ENCODE peak calls at places on chromosomes 5 and 9, in ten cellular contexts. H, G, D, F, K, J, B, A, U and T are unnamed samples.

GRCh38 chr5:115594343-115595047 is 7.8 kb downstream of the TICAM2 start:
- DNase-seq in H (no peak), G (no peak), D (no peak), F (no peak), K (no peak), J (no peak), B (no peak), A (no peak), U (no peak), T (no peak)

GRCh38 chr5:749101-749670 is 35.3 kb downstream of the ZDHHC11B start:
- DNase-seq in H (no peak), G (no peak), D (no peak), F (no peak), K (no peak), J (no peak), B (no peak), A (no peak), U (no peak), T (no peak)

GRCh38 chr5:61089351-61089750 is 72.9 kb downstream of the SMIM15 start:
- DNase-seq in H (no peak), G (no peak), D (no peak), F (no peak), K (no peak), J (no peak), B (no peak), A (no peak), U (no peak), T (no peak)

GRCh38 chr5:39702928-39703327 is 278.1 kb upstream of the DAB2 start:
- DNase-seq in H (no peak), G (no peak), D (no peak), F (no peak), K (no peak), J (no peak), B (no peak), A (no peak), U (no peak), T (no peak)

GRCh38 chr5:41874512-41875060 is 4.4 kb upstream of the OXCT1 start:
- DNase-seq in H (no peak), G (no peak), D (no peak), F (no peak), K (no peak), J (no peak), B (no peak), A (no peak), U (no peak), T (no peak)

GRCh38 chr9:38527507-38527906 is 92.9 kb downstream of the ANKRD18A start:
- DNase-seq in H (no peak), G (no peak), D (no peak), F (no peak), K (peak; percentile 9), J (no peak), B (no peak), A (no peak), U (no peak), T (no peak)

GRCh38 chr5:14685757-14686156 is 21.2 kb downstream of the OTULIN start:
- DNase-seq in H (peak; percentile 33), G (peak; percentile 49), D (peak; percentile 25), F (no peak), K (peak; percentile 70), J (peak; percentile 59), B (no peak), A (peak; percentile 44), U (peak; percentile 70), T (peak; percentile 41)

GRCh38 chr5:100464418-100464817 is 70.8 kb upstream of the FAM174A start:
- DNase-seq in H (peak; percentile 40), G (no peak), D (no peak), F (no peak), K (peak; percentile 81), J (no peak), B (no peak), A (no peak), U (no peak), T (no peak)

GRCh38 chr5:73759771-73760170 is 133.8 kb downstream of the ARHGEF28 start:
- DNase-seq in H (no peak), G (no peak), D (no peak), F (no peak), K (no peak), J (no peak), B (no peak), A (no peak), U (no peak), T (no peak)

GRCh38 chr5:6587171-6587570 is 45.7 kb downstream of the NSUN2 start:
- DNase-seq in H (no peak), G (no peak), D (no peak), F (no peak), K (no peak), J (no peak), B (no peak), A (no peak), U (no peak), T (no peak)

GRCh38 chr5:36001032-36001431 is 9.8 kb upstream of the UGT3A1 start:
- DNase-seq in H (no peak), G (no peak), D (no peak), F (no peak), K (no peak), J (no peak), B (no peak), A (no peak), U (no peak), T (no peak)

GRCh38 chr5:42108468-42108867 is 183.4 kb downstream of the FBXO4 start:
- DNase-seq in H (no peak), G (no peak), D (peak; percentile 46), F (no peak), K (no peak), J (no peak), B (no peak), A (no peak), U (no peak), T (no peak)

GRCh38 chr5:65721050-65721774 is 697 bp downstream of the SGTB start:
- DNase-seq in H (peak; percentile 65), G (no peak), D (peak; percentile 39), F (no peak), K (peak; percentile 73), J (peak; percentile 7), B (no peak), A (peak; percentile 75), U (peak; percentile 32), T (peak; percentile 8)

GRCh38 chr9:88494983-88495721 is 39.8 kb upstream of the NXNL2 start:
- DNase-seq in H (no peak), G (no peak), D (no peak), F (no peak), K (no peak), J (no peak), B (no peak), A (no peak), U (no peak), T (no peak)

GRCh38 chr5:147148715-147149114 is 86.1 kb upstream of the STK32A start:
- DNase-seq in H (no peak), G (no peak), D (no peak), F (no peak), K (no peak), J (no peak), B (no peak), A (no peak), U (no peak), T (no peak)

GRCh38 chr9:82332774-82333152 is 344.2 kb downstream of the SPATA31D1 start:
- DNase-seq in H (no peak), G (no peak), D (no peak), F (no peak), K (no peak), J (no peak), B (no peak), A (no peak), U (no peak), T (no peak)

GRCh38 chr9:106287108-106287631 is 575.8 kb upstream of the ZNF462 start:
- DNase-seq in H (no peak), G (no peak), D (no peak), F (no peak), K (no peak), J (no peak), B (no peak), A (no peak), U (no peak), T (no peak)

GRCh38 chr5:119389288-119390065 is 33.7 kb downstream of the TNFAIP8 start:
- DNase-seq in H (no peak), G (no peak), D (no peak), F (no peak), K (no peak), J (no peak), B (no peak), A (no peak), U (no peak), T (no peak)

GRCh38 chr9:71909887-71910601 is 949 bp downstream of the ABHD17B start:
- DNase-seq in H (peak; percentile 33), G (peak; percentile 10), D (peak; percentile 41), F (no peak), K (peak; percentile 20), J (peak; percentile 31), B (peak; percentile 19), A (peak; percentile 30), U (peak; percentile 67), T (peak; percentile 36)

GRCh38 chr5:172082180-172082579 is 75.7 kb upstream of the FBXW11 start:
- DNase-seq in H (no peak), G (no peak), D (no peak), F (no peak), K (no peak), J (no peak), B (no peak), A (no peak), U (no peak), T (no peak)

GRCh38 chr5:16568875-16569580 is 47.8 kb downstream of the RETREG1 start:
- DNase-seq in H (peak; percentile 80), G (no peak), D (no peak), F (no peak), K (no peak), J (no peak), B (no peak), A (no peak), U (no peak), T (no peak)